ENCODE peak calls at places on chromosome 12, in four cellular contexts. A is GM12878, P is HepG2, K is K562. X is an unnamed sample.

GRCh38 chr12:12726543-12727093 is 9.4 kb downstream of the CDKN1B start:
- DNase-seq in A (no peak), P (no peak), K (peak), X (no peak)

GRCh38 chr12:11067514-11067913 is 5.4 kb upstream of the TAS2R46 start:
- DNase-seq in A (no peak), P (no peak), K (no peak), X (no peak)

GRCh38 chr12:45966486-45966885 is 23.9 kb downstream of the SCAF11 start:
- DNase-seq in A (no peak), P (peak), K (no peak), X (no peak)

GRCh38 chr12:116015525-116015924 is 262.0 kb downstream of the MED13L start:
- DNase-seq in A (no peak), P (peak), K (no peak), X (no peak)

GRCh38 chr12:6958609-6959375 is 7.6 kb downstream of the PTPN6 start:
- DNase-seq in A (no peak), P (no peak), K (no peak), X (no peak)

GRCh38 chr12:15304296-15304695 is 18.0 kb upstream of the PTPRO start:
- DNase-seq in A (no peak), P (no peak), K (no peak), X (no peak)

GRCh38 chr12:57471-57980 is 9.0 kb upstream of the IQSEC3 start:
- DNase-seq in A (no peak), P (no peak), K (no peak), X (no peak)

GRCh38 chr12:57236224-57236924 is 6.9 kb downstream of the SHMT2 start:
- DNase-seq in A (no peak), P (no peak), K (no peak), X (peak)

GRCh38 chr12:7879246-7879645 is 6.5 kb upstream of the SLC2A14 start:
- DNase-seq in A (no peak), P (peak), K (no peak), X (no peak)

GRCh38 chr12:104521731-104522130 is 65.0 kb downstream of the CHST11 start:
- DNase-seq in A (no peak), P (no peak), K (no peak), X (no peak)

GRCh38 chr12:5588231-5588995 is 156.5 kb downstream of the NTF3 start:
- DNase-seq in A (no peak), P (no peak), K (no peak), X (no peak)

GRCh38 chr12:104412681-104413080 is 44.1 kb upstream of the CHST11 start:
- DNase-seq in A (no peak), P (no peak), K (no peak), X (no peak)

DNA sequence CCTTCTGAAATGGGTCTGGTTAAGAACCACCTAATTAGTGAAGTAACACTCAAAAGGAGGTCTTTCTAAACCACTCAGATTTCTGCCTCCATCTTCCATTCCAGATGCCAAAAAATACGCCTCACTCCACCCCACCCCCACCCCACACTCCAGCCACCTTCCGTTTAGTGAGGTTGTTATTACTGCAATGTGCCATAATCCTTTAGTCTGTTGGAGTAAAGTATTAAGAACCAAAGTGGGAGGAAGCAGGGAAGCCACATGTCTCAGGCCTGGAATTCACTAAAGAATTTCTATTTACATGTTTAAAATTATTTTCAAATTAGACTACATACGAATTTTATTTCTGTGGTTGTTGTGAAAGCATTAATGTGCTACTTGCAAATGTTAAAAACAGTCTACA is 7.4 kb downstream of the KIF21A start:
- DNase-seq in A (no peak), P (no peak), K (no peak), X (no peak)
- TF ChIP-seq TCF7 in A (no peak), P (no peak), K (no peak), X (no peak)

DNA sequence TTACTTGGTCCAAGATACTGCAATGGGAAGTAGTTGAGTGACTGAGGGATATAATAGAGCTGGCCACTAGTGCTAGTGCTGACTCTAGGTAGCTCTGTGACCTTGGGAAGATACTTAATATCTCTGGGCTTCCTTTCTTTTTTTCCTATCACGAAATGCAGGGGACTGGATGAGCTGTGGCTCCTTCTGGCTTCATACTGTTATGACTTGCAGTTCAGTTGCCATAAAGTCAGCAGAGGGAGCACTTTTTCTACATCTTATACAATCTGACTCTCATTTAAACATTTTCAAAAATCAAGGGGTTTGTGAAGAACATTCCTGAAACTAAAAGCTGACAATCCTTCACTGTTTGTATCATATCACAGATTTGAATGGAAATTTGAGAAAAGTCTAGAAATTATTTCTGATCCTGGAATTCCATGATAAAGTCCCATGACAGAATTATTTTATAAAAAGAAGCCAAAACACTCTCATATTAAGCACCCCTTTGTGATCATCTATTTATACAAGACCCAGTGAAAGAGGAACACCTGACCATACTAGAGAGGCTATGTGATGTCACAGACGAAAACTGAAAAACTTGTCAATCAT is 5.4 kb downstream of the BHLHE41 start:
- DNase-seq in A (no peak), P (peak), K (peak), X (no peak)
- TF ChIP-seq TCF7 in A (no peak), P (no peak), K (no peak), X (no peak)

GRCh38 chr12:91383106-91383505 is 200.5 kb upstream of the DCN start:
- DNase-seq in A (no peak), P (no peak), K (no peak), X (no peak)

GRCh38 chr12:91380651-91381050 is 198.0 kb upstream of the DCN start:
- DNase-seq in A (no peak), P (no peak), K (no peak), X (no peak)

GRCh38 chr12:91384391-91384790 is 201.8 kb upstream of the DCN start:
- DNase-seq in A (no peak), P (no peak), K (no peak), X (no peak)

GRCh38 chr12:91381309-91381804 is 198.7 kb upstream of the DCN start:
- DNase-seq in A (peak), P (no peak), K (no peak), X (peak)

GRCh38 chr12:91382081-91382543 is 199.5 kb upstream of the DCN start:
- DNase-seq in A (peak), P (peak), K (peak), X (peak)
- TF ChIP-seq TCF7 in A (no peak), P (no peak), K (no peak), X (no peak)

GRCh38 chr12:42689699-42690098 is 100.2 kb upstream of the PRICKLE1 start:
- DNase-seq in A (no peak), P (no peak), K (no peak), X (no peak)

GRCh38 chr12:42686514-42687172 is 97.1 kb upstream of the PRICKLE1 start:
- DNase-seq in A (no peak), P (no peak), K (no peak), X (no peak)

GRCh38 chr12:42690264-42690663 is 100.7 kb upstream of the PRICKLE1 start:
- DNase-seq in A (no peak), P (no peak), K (no peak), X (no peak)

GRCh38 chr12:42679402-42679801 is 89.9 kb upstream of the PRICKLE1 start:
- DNase-seq in A (no peak), P (no peak), K (no peak), X (no peak)

DNA sequence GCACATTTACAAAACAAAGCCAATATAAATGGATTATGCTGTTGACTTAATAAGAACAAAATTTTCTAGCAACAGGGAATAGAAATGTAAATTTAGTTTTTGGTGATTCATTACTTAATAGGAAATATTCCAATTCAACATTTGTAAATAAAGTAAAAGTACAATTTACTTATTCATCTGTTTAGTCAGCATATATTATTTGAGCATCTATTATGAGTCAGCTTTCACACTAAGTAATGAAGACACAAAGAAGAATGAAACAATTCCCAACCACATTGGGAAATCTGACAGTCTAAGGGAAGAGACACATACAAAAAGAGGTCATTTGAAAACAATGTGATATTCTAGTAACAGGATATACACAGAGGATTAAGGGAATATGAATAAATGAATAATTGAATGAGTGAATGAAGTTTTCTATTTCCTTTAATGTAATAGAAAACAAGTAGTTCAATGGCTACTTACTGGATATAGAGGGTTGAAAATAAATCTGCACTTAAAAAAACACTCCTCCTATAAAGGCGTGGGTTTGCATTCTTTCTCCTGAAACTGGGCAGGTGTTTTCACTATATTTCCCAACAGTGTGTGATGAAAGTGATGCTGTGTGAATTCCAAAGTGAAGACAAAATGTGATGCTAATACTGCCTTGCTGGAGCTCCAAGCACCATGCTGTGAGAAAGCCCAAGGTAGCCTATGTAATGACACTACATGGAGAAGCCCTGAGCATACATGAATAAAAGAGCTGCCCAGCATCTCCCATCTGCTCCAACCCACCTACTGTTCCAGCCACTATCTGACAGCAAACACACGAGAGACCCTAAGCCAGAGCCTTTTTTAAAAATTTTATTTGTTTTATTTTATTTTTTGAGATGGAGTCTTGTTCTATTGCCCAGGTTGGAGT is 94.9 kb upstream of the PRICKLE1 start:
- DNase-seq in A (no peak), P (no peak), K (no peak), X (no peak)
- TF ChIP-seq TCF7 in A (no peak), P (no peak), K (no peak), X (no peak)

GRCh38 chr12:126668538-126668937 is 1598.4 kb upstream of the TMEM132C start:
- DNase-seq in A (no peak), P (no peak), K (no peak), X (no peak)

GRCh38 chr12:126668961-126669360 is 1598.0 kb upstream of the TMEM132C start:
- DNase-seq in A (no peak), P (no peak), K (no peak), X (no peak)

GRCh38 chr12:126663304-126664094 is 1598.3 kb downstream of the AACS start:
- DNase-seq in A (no peak), P (peak), K (peak), X (no peak)

GRCh38 chr12:126667340-126667739 is 1599.6 kb upstream of the TMEM132C start:
- DNase-seq in A (no peak), P (no peak), K (no peak), X (no peak)
- TF ChIP-seq TCF7 in A (no peak), P (no peak), K (no peak), X (no peak)

DNA sequence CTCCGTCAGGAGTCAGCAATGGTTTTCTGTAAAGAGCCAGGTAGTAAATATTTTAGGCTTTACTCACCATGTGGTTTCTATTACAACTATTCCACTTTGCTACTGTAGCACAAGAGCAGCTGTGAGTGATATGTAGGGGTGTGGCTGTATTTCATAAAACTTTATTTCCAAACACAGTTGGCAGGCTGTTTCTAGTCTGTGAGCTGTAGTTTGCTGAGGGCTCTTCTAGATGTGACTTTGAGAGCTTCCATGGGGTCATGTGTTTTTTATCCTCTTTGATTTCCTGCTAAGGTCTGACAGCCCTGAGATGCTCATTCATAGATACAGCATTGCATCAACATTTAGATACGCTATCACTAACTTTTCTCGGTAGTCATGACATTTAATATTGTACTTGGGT is 231.0 kb upstream of the DCN start:
- DNase-seq in A (no peak), P (no peak), K (no peak), X (no peak)
- TF ChIP-seq TCF7 in A (no peak), P (no peak), K (no peak), X (no peak)